ENCODE peak calls at places on chromosomes 3 and 15, in four cellular contexts. S, X, I and N are unnamed samples.

GRCh38 chr3:28577941-28578340 is 229.3 kb upstream of the AZI2 start:
- DNase-seq in S (no peak), I (no peak), X (no peak), N (no peak)

GRCh38 chr3:41464401-41464800 is 265.1 kb downstream of the CTNNB1 start:
- DNase-seq in S (peak), X (no peak), I (no peak), N (no peak)

GRCh38 chr15:63483521-63484371 is 20.6 kb upstream of the USP3 start:
- DNase-seq in S (peak), I (no peak), X (no peak), N (no peak)

GRCh38 chr3:44478606-44479094 is 1.2 kb upstream of the ZNF445 start:
- DNase-seq in I (no peak), X (no peak), S (no peak), N (no peak)

GRCh38 chr3:157312366-157312745 is 124.3 kb upstream of the PTX3 start:
- DNase-seq in S (no peak), X (no peak), I (no peak), N (no peak)

GRCh38 chr3:177726807-177727206 is 529.5 kb upstream of the TBL1XR1 start:
- DNase-seq in X (no peak), S (no peak), I (no peak), N (no peak)

GRCh38 chr3:95923496-95924210 is 890.7 kb upstream of the EPHA6 start:
- DNase-seq in S (peak), I (no peak), X (no peak), N (no peak)

GRCh38 chr3:87503901-87504498 is 227.6 kb upstream of the POU1F1 start:
- DNase-seq in X (no peak), S (peak), I (no peak), N (no peak)

GRCh38 chr15:58957101-58957973 is 23.9 kb upstream of the SLTM start:
- DNase-seq in S (peak), I (no peak), X (no peak), N (peak)

GRCh38 chr3:10516835-10517465 is 11.6 kb upstream of the ATP2B2 start:
- DNase-seq in S (peak), I (peak), X (no peak), N (no peak)

GRCh38 chr3:10514407-10515069 is 9.2 kb upstream of the ATP2B2 start:
- DNase-seq in I (peak), S (no peak), X (no peak), N (no peak)

GRCh38 chr3:10517616-10518015 is 12.2 kb upstream of the ATP2B2 start:
- DNase-seq in S (no peak), X (no peak), I (peak), N (no peak)

GRCh38 chr3:10515396-10515795 is 10.0 kb upstream of the ATP2B2 start:
- DNase-seq in I (peak), S (no peak), X (no peak), N (no peak)

GRCh38 chr3:10515884-10516495 is 10.6 kb upstream of the ATP2B2 start:
- DNase-seq in I (peak), S (no peak), X (no peak), N (no peak)
- TF ChIP-seq CTCF in I (no peak), S (no peak), X (no peak), N (no peak)

DNA sequence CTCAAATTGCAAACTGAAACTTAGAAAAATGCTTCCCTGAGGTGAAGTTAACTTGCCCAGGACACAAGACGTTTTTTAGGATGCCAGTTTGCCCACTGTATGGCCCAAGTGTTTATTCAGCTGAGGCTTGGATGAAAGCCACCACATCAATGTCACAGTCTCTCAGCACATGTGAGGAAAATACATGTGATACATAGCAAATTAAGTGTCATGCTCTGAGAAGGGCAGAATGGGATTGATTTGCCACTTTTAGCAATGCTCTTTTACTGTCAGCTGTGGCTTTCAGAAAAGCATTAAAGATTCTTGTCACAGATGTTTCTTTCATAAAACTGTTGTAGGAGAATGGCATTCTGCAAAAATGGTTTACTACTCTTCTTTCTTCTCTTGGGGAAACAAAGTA is 165.5 kb downstream of the ZIC1 start:
- DNase-seq in X (no peak), I (no peak), S (no peak), N (no peak)
- TF ChIP-seq CTCF in X (no peak), I (no peak), S (no peak), N (no peak)

GRCh38 chr3:133896002-133896761 is 500 bp upstream of the RAB6B start:
- DNase-seq in I (no peak), S (peak), X (no peak), N (no peak)

GRCh38 chr3:133899309-133899708 is 3.6 kb upstream of the RAB6B start:
- DNase-seq in X (no peak), S (no peak), I (no peak), N (no peak)

GRCh38 chr3:133897547-133897946 is 1.9 kb upstream of the RAB6B start:
- DNase-seq in X (no peak), S (no peak), I (no peak), N (no peak)

GRCh38 chr3:133905376-133905775 is 9.7 kb upstream of the RAB6B start:
- DNase-seq in I (no peak), S (no peak), X (no peak), N (no peak)

DNA sequence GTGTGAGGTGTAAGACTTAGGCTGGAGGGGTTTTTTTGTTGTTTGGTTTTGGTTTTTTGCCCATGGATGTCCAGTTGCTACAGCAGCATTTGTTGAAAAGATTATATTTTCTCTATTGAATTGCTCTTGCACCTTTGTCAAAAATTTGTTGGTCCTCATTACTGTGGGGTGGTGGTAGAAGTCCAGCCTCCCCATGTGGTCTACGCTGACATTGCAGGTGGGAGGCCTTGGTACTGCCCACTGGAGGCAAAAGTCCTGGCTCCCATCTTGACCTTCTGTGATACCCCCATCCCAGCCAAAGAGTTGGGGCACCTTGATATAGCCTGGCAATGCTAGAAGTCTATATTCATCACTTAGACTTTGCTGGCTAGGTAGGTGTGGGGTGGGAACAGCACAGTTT is 5.4 kb upstream of the RAB6B start:
- DNase-seq in S (no peak), X (no peak), I (no peak), N (no peak)
- TF ChIP-seq CTCF in S (peak), X (peak), I (no peak), N (peak)

GRCh38 chr15:72284781-72285180 is 12.4 kb upstream of the PARP6 start:
- DNase-seq in S (no peak), I (no peak), X (no peak), N (no peak)

GRCh38 chr15:72288291-72288690 is 15.9 kb upstream of the PARP6 start:
- DNase-seq in S (no peak), X (no peak), I (no peak), N (no peak)

GRCh38 chr15:72285927-72286516 is 13.7 kb upstream of the PARP6 start:
- DNase-seq in X (peak), I (no peak), S (peak), N (no peak)

GRCh38 chr15:72288796-72289596 is 16.6 kb upstream of the PARP6 start:
- DNase-seq in X (no peak), S (no peak), I (no peak), N (no peak)

DNA sequence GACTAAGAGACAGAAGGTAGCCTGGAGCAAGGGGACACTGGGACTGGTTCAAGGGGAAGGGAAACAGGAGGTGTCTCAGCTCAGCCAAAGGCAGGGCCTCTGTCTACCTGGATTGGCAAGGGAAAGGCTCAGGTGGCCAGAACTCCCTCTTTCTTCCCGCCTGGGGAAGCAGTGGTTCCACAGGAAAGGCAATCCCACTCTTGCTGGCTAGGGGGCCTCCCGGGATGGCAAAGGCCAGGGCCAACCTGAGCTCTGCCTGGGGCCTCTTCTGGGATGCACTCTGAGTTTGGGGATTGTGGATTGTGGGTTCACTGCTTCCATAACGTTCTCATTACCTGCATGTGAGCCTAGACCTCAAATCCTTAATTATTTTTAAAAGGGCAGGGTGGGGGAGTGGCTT is 13.0 kb upstream of the PARP6 start:
- DNase-seq in X (no peak), I (no peak), S (no peak), N (no peak)
- TF ChIP-seq CTCF in X (no peak), I (no peak), S (no peak), N (no peak)

DNA sequence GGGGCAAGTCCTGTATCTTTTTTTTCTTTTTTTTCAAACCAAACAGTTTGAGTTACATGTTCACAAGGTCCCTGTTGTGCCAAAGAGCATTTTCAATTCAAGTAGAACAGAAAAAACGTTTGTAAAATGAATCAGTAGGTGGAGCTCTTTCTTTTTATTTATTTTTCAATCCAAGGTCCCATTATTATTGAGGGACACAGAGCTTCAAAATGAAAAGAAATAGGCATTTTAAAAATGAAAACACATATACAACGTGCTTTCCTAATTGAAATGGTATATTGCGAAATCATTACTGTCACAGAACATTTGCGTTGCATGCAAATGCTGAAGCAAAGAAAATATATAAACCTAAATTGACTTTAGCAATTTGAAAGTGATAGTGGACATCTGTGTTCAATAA is 711.0 kb downstream of the MECOM start:
- DNase-seq in S (peak), I (no peak), X (no peak), N (no peak)
- TF ChIP-seq CTCF in S (peak), I (no peak), X (no peak), N (no peak)

DNA sequence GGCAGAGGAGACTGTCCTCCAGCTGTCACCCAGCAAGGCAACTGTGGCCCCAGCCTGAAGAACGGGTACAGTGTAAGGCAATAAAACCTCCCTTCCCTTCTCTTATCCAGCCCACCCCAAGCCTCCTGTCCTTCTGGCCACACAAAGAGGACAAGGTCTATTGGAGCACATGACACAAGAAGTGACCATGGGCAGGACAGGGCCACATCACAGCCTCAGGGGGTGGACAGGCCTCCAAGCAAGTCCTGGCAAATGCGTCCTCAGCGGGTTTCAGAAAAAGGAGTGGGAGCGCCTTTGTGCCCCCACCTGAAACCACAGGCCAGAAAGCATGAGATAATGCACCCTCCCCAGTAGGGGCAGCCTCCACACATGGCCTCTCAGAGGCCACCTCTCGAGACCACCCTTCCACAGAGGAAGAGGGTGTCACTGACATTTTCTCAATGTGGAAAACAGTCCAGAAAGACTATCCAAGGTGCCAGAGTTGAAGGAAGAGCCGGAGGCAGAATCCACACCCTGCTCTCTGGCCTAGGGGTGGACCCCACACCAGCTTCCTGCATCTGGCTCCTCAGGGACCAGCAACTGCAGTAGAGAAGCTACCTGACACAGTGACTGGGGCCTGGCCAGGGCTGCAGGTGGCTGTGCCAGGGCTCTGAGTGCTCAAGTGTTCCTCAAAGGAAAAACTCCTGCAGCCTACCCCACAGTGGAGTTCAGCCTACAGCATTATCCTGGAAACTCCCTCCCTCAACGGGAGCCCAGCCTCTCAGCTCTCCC is 43.9 kb downstream of the CCDC12 start:
- DNase-seq in S (no peak), X (no peak), I (peak), N (no peak)
- TF ChIP-seq CTCF in S (no peak), X (no peak), I (no peak), N (no peak)

DNA sequence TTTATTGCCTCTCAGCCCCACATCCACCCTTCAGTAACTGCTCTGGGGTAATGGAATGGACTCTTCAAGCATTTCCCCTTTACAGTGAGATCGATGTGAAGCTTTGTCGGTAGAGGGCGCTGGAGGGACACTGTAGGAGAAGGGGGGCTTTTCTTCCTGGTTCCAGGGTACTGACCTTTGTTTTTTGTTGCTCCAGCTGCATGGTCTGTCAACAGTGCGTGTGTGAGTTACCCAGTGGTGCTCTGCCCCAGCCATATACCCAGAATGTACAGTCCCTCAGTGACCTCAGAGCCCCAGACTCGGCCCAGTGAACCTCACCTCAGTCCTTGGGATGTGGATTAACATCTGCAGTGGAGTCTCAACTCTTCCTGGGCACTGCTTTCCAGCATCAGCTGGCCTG is 180.3 kb upstream of the TSC22D2 start:
- DNase-seq in I (no peak), X (peak), S (peak), N (peak)
- TF ChIP-seq CTCF in I (peak), X (peak), S (peak), N (peak)

DNA sequence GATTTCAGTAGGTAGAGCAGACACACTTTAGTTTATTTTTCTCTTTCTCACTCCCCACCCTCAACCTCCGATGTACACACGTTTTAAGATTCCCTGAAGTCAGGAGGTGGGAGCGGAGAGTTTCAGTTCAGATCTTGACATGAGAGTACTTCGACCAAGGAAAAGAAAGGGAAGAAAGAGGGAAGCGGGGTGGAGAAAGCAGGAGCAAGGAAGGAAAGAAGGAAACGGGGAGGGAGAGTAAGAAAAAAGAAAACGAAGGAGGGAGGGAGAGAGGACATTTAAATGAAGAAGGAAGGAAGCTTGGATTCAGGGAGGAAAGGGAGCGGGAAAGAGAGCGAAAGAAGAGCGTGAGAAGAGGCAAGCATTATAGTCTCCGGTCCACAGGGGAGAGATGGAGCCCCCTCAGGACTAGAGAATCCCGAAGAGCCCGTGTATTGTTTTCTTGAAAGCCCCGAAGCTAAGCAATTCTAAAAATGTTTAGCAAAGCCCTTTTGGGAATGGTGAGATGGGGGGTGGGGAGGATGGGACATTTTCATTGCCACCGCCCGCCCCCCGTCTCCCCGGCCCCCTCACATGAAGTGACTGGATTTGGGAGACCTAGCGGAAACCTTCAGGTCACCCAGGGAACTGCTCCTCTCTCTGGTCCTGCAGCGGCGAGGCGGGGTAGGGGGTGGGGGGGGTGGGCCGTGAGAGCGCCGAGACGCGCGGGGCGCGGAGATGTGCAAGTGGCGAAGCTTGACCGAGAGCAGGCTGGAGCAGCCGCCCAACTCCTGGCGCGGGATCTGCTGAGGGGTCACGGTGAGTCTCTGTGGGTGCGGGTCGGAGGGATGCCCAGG is 942 bp upstream of the MME start:
- DNase-seq in I (no peak), X (no peak), S (peak), N (no peak)
- TF ChIP-seq CTCF in I (no peak), X (no peak), S (peak), N (peak)